ENCODE peak calls at places on chromosomes 6 and 20, in six cellular contexts. W is A549, F is endothelial cell of umbilical vein, P is GM12878, H is HepG2, S is K562. C is an unnamed sample.

GRCh38 chr20:51431321-51431720 is 111.2 kb downstream of the NFATC2 start:
- DNase-seq in F (no peak), S (no peak), W (no peak), P (no peak), H (no peak), C (no peak)

GRCh38 chr6:98324406-98324930 is 509.9 kb upstream of the POU3F2 start:
- DNase-seq in P (no peak), H (no peak), F (no peak), S (no peak), W (no peak), C (no peak)

GRCh38 chr20:33653218-33653899 is 8.8 kb upstream of the C20orf144 start:
- DNase-seq in P (no peak), H (peak; percentile 75), S (peak; percentile 75), W (peak; percentile 73), F (peak; percentile 67), C (peak; percentile 72)

GRCh38 chr20:21767739-21768223 is 62.3 kb downstream of the PAX1 start:
- DNase-seq in F (no peak), H (peak; percentile 86), W (peak; percentile 10), P (no peak), S (peak; percentile 14), C (peak; percentile 15)

GRCh38 chr6:168725821-168726220 is 284.8 kb downstream of the SMOC2 start:
- DNase-seq in H (no peak), P (no peak), S (no peak), F (no peak), W (no peak), C (no peak)

GRCh38 chr6:166341915-166342292 is 441 bp downstream of the SFT2D1 start:
- DNase-seq in H (no peak), S (no peak), P (no peak), F (no peak), W (no peak), C (no peak)

GRCh38 chr6:5786321-5787053 is 220.2 kb downstream of the NRN1 start:
- DNase-seq in W (no peak), S (no peak), F (no peak), H (no peak), P (no peak), C (no peak)

GRCh38 chr6:152952866-152953509 is 29.9 kb downstream of the FBXO5 start:
- DNase-seq in H (peak; percentile 50), S (no peak), P (no peak), F (peak; percentile 55), W (peak; percentile 15), C (peak; percentile 50)

GRCh38 chr20:14453259-14453658 is 115.8 kb upstream of the FLRT3 start:
- DNase-seq in W (no peak), S (no peak), F (no peak), P (no peak), H (no peak), C (no peak)

GRCh38 chr6:32617751-32618150 is 19.5 kb upstream of the HLA-DQA1 start:
- DNase-seq in F (no peak), W (no peak), H (no peak), S (no peak), P (no peak), C (no peak)

GRCh38 chr6:157228421-157229218 is 94.7 kb downstream of the TMEM242 start:
- DNase-seq in F (no peak), H (no peak), W (no peak), S (peak; percentile 67), P (no peak), C (no peak)

DNA sequence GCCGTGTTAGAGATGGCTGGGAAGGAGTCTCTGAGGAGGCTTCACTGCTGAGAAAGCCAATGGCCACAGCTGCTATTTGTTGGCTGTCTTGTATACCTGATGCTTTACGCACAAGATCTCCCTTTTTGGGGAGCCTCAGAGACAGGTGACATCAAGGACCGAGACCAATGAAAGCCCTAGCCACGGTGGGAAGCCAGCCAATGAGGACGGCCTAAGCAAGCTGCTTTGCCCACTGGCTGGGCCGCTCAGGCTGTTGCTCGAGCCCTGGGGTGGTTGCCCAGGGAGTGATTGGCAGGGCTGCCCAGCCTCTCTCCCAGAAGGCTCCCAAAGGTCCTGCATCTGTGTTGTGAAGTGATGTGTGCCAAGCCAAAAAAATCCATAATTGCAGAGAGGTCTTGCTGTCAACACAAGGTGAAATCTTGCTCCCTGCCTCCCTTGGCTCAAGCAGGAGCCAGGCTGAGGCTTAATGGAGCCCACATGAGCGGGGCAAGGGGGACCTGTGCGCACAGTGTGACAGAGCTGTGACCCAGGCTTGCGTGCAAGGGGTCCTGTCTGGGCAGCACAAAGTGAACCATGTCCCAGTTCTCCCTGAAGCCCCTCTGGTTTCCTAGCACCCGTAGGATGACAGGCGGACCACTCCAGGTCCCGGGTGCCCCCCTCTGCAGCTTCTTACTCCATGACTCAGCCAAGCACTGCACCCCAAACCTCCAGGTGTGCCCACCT is 4.3 kb downstream of the MMP24OS start:
- DNase-seq in P (no peak), W (no peak), H (no peak), S (no peak), F (no peak), C (no peak)
- TF ChIP-seq MAX in P (no peak), W (no peak), H (no peak), S (no peak), F (no peak), C (no peak)

GRCh38 chr20:25695532-25696383 is 895 bp downstream of the ZNF337 start:
- DNase-seq in P (no peak), W (no peak), F (no peak), S (no peak), H (no peak), C (peak; percentile 49)
- TF ChIP-seq MYC in P (no peak), W (no peak), F (no peak), S (no peak), H (no peak), C (peak; percentile 18)

GRCh38 chr6:16134430-16134829 is 5.5 kb downstream of the MYLIP start:
- DNase-seq in F (no peak), W (no peak), P (no peak), S (no peak), H (no peak), C (no peak)

GRCh38 chr6:16135078-16135477 is 6.2 kb downstream of the MYLIP start:
- DNase-seq in H (no peak), W (no peak), P (no peak), S (no peak), F (no peak), C (no peak)

GRCh38 chr6:16136086-16136485 is 7.2 kb downstream of the MYLIP start:
- DNase-seq in F (no peak), H (no peak), P (no peak), S (peak; percentile 47), W (no peak), C (no peak)

GRCh38 chr6:16137451-16137801 is 8.5 kb downstream of the MYLIP start:
- DNase-seq in F (no peak), W (no peak), H (no peak), S (no peak), P (no peak), C (no peak)

DNA sequence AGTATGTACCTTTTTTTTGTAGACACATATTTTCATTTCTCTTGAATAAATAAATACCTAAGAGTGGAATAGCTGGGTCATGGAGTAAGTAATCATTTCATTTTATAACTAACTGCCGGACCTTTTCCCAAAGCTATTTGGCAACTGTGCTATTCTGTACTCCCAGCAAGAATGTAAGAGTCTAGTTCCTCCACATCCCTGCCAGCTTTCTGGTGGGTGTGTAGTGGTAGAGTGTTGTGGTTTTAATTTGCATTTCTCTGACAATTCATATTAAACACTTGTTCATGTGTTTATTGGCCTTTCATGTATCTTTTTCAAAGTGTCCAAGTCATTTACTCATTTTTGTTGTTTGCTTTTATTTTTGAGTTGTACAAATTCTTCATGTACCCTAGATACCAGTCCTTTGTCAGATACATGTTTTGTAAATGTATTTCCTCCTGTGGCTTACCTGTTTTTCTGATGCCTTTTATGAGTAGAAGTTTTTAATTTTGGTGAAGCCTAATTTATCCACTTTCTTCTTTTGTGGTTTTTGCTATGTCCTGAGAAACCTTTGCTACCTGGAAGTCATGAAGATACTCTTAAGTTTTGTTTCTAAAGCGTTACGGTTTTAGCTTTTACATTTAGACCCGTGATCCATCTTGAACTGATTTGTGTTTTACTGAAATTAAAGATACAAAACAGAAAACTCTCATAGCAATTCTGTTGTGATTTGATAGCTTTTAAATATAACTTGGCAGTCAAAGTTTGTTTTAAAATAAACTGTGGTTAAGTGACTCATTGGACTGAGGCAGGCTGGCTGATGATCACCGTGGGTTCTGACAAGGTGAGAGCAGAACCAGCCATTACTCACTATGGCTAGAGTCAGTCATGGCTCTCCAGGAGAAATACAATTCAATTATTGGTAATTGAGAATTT is 7.9 kb downstream of the MYLIP start:
- DNase-seq in P (no peak), S (no peak), W (no peak), H (no peak), F (peak; percentile 64), C (peak; percentile 41)
- H3K4me3 ChIP-seq in P (peak overlapping the region; percentile 47), S (no peak overlapping the region), W (no peak overlapping the region), H (no peak overlapping the region), F (no peak overlapping the region), C (peak overlapping the region; percentile 26)

GRCh38 chr6:47679507-47679906 is 18.9 kb upstream of the ADGRF4 start:
- DNase-seq in S (no peak), H (no peak), P (no peak), W (no peak), F (no peak), C (no peak)
- TF ChIP-seq MAX in S (no peak), H (no peak), P (no peak), W (no peak), F (no peak), C (no peak)

GRCh38 chr6:53734473-53735299 is 60.1 kb upstream of the LRRC1 start:
- DNase-seq in P (peak; percentile 26), W (peak; percentile 56), S (no peak), F (peak; percentile 75), H (peak; percentile 31), C (peak; percentile 59)
- TF ChIP-seq MYC in P (no peak), W (no peak), S (no peak), F (no peak), H (no peak), C (no peak)

DNA sequence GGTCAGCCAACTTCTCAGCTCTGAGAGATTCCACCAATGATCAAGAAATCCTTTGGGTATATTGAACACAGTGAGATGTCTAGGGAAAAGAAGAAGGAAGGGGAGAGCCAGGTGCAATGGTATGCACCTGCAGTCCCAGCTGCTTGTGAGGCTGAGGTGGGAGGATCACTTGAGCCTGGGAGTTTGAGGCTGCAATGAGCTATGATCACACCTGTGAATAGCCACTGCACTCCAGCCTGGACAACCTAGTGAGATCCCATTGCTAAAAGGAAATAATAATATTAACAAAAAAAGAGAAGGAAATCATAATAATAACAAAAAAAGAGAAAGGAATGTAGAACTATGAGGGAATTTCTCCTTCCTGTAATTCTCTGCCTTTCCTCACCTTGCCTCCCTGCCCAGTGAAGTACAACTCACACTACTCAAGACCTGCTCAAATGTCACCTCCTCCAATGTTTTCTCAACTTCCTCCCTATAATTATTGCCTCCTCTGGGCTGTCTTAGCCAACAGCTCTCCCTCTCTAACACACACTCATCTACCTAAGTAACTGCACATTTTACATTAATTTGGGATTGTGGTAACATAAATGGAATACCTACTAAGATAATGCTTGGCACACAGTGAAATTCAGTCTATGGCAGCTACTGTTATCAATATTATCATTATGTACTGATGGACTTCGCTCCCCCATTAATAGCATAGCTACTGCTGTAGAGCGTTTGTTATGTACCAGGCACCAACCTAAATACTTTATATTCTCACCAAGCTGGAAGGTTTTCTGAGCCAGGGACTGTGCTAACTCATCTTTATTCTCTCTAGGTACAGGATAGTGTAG is 103.6 kb downstream of the KIF13A start:
- DNase-seq in H (peak; percentile 29), P (no peak), F (no peak), S (no peak), W (no peak), C (peak; percentile 34)
- H3K4me3 ChIP-seq in H (no peak overlapping the region), P (peak overlapping the region; percentile 22), F (no peak overlapping the region), S (no peak overlapping the region), W (no peak overlapping the region), C (no peak overlapping the region)

GRCh38 chr20:34951652-34952051 is 4.0 kb downstream of the GSS start:
- DNase-seq in W (no peak), F (no peak), S (no peak), H (no peak), P (no peak), C (no peak)
- TF ChIP-seq MAX in W (no peak), F (no peak), S (no peak), H (no peak), P (no peak), C (no peak)

GRCh38 chr6:160972111-160972510 is 19.5 kb upstream of the MAP3K4 start:
- DNase-seq in W (no peak), P (no peak), H (no peak), F (no peak), S (no peak), C (peak; percentile 11)
- TF ChIP-seq MYC in W (no peak), P (no peak), H (no peak), F (no peak), S (no peak), C (no peak)